ENCODE peak calls at places on chromosomes 16 and 17, in four cellular contexts. One of them, this sample, is unnamed.

GRCh38 chr16:67993207-67994036 is 5.9 kb downstream of the DPEP2 start:
- DNase-seq in activated T-cell treated with anti-CD3 and anti-CD28 coated beads, Interleukin-2, amount 50 U/mL, for 48 hours: peak
- DNase-seq in fibroblast of mammary gland: peak
- DNase-seq in activated effector memory CD4-positive, alpha-beta T cell treated with anti-CD3 and anti-CD28 coated beads, Interleukin-2, amount 50 U/mL, for 16 hours: peak
- DNase-seq in this sample: peak

GRCh38 chr16:31333686-31334649 is 21.0 kb upstream of the ITGAX start:
- DNase-seq in activated T-cell treated with anti-CD3 and anti-CD28 coated beads, Interleukin-2, amount 50 U/mL, for 48 hours: no peak
- DNase-seq in fibroblast of mammary gland: no peak
- DNase-seq in activated effector memory CD4-positive, alpha-beta T cell treated with anti-CD3 and anti-CD28 coated beads, Interleukin-2, amount 50 U/mL, for 16 hours: peak
- DNase-seq in this sample: peak

GRCh38 chr17:31754239-31754945 is 104.7 kb downstream of the COPRS start:
- DNase-seq in activated T-cell treated with anti-CD3 and anti-CD28 coated beads, Interleukin-2, amount 50 U/mL, for 48 hours: no peak
- DNase-seq in fibroblast of mammary gland: peak
- DNase-seq in activated effector memory CD4-positive, alpha-beta T cell treated with anti-CD3 and anti-CD28 coated beads, Interleukin-2, amount 50 U/mL, for 16 hours: no peak
- DNase-seq in this sample: peak

GRCh38 chr17:7852919-7853692 is 1.8 kb upstream of the TMEM88 start:
- DNase-seq in activated T-cell treated with anti-CD3 and anti-CD28 coated beads, Interleukin-2, amount 50 U/mL, for 48 hours: peak
- DNase-seq in fibroblast of mammary gland: no peak
- DNase-seq in activated effector memory CD4-positive, alpha-beta T cell treated with anti-CD3 and anti-CD28 coated beads, Interleukin-2, amount 50 U/mL, for 16 hours: peak
- DNase-seq in this sample: no peak

GRCh38 chr16:86534779-86535605 is 20.0 kb downstream of the MTHFSD start:
- DNase-seq in activated T-cell treated with anti-CD3 and anti-CD28 coated beads, Interleukin-2, amount 50 U/mL, for 48 hours: no peak
- DNase-seq in fibroblast of mammary gland: no peak
- DNase-seq in activated effector memory CD4-positive, alpha-beta T cell treated with anti-CD3 and anti-CD28 coated beads, Interleukin-2, amount 50 U/mL, for 16 hours: no peak
- DNase-seq in this sample: no peak

GRCh38 chr16:35561346-35561745 is 2101.9 kb downstream of the TP53TG3F start:
- DNase-seq in activated T-cell treated with anti-CD3 and anti-CD28 coated beads, Interleukin-2, amount 50 U/mL, for 48 hours: no peak
- DNase-seq in fibroblast of mammary gland: no peak
- DNase-seq in activated effector memory CD4-positive, alpha-beta T cell treated with anti-CD3 and anti-CD28 coated beads, Interleukin-2, amount 50 U/mL, for 16 hours: no peak
- DNase-seq in this sample: no peak

GRCh38 chr17:72614871-72615626 is 477.4 kb downstream of the SLC39A11 start:
- DNase-seq in activated T-cell treated with anti-CD3 and anti-CD28 coated beads, Interleukin-2, amount 50 U/mL, for 48 hours: no peak
- DNase-seq in fibroblast of mammary gland: peak
- DNase-seq in activated effector memory CD4-positive, alpha-beta T cell treated with anti-CD3 and anti-CD28 coated beads, Interleukin-2, amount 50 U/mL, for 16 hours: no peak
- DNase-seq in this sample: no peak

GRCh38 chr17:82600731-82601446 is 47.4 kb downstream of the WDR45B start:
- DNase-seq in activated T-cell treated with anti-CD3 and anti-CD28 coated beads, Interleukin-2, amount 50 U/mL, for 48 hours: no peak
- DNase-seq in fibroblast of mammary gland: no peak
- DNase-seq in activated effector memory CD4-positive, alpha-beta T cell treated with anti-CD3 and anti-CD28 coated beads, Interleukin-2, amount 50 U/mL, for 16 hours: no peak
- DNase-seq in this sample: no peak

GRCh38 chr17:58344047-58344790 is 7.8 kb downstream of the SUPT4H1 start:
- DNase-seq in activated T-cell treated with anti-CD3 and anti-CD28 coated beads, Interleukin-2, amount 50 U/mL, for 48 hours: peak
- DNase-seq in fibroblast of mammary gland: no peak
- DNase-seq in activated effector memory CD4-positive, alpha-beta T cell treated with anti-CD3 and anti-CD28 coated beads, Interleukin-2, amount 50 U/mL, for 16 hours: peak
- DNase-seq in this sample: no peak

GRCh38 chr17:7107012-7107754 is 7.4 kb downstream of the ASGR2 start:
- DNase-seq in activated T-cell treated with anti-CD3 and anti-CD28 coated beads, Interleukin-2, amount 50 U/mL, for 48 hours: no peak
- DNase-seq in fibroblast of mammary gland: no peak
- DNase-seq in activated effector memory CD4-positive, alpha-beta T cell treated with anti-CD3 and anti-CD28 coated beads, Interleukin-2, amount 50 U/mL, for 16 hours: no peak
- DNase-seq in this sample: no peak

GRCh38 chr17:79806863-79807720 is 10.2 kb upstream of the CBX8 start:
- DNase-seq in activated T-cell treated with anti-CD3 and anti-CD28 coated beads, Interleukin-2, amount 50 U/mL, for 48 hours: no peak
- DNase-seq in fibroblast of mammary gland: no peak
- DNase-seq in activated effector memory CD4-positive, alpha-beta T cell treated with anti-CD3 and anti-CD28 coated beads, Interleukin-2, amount 50 U/mL, for 16 hours: no peak
- DNase-seq in this sample: no peak

GRCh38 chr16:69404275-69404805 is 18.5 kb upstream of the TERF2 start:
- DNase-seq in activated T-cell treated with anti-CD3 and anti-CD28 coated beads, Interleukin-2, amount 50 U/mL, for 48 hours: no peak
- DNase-seq in fibroblast of mammary gland: no peak
- DNase-seq in activated effector memory CD4-positive, alpha-beta T cell treated with anti-CD3 and anti-CD28 coated beads, Interleukin-2, amount 50 U/mL, for 16 hours: no peak
- DNase-seq in this sample: peak

GRCh38 chr17:47696717-47697642 is 3.0 kb downstream of the TBKBP1 start:
- DNase-seq in activated T-cell treated with anti-CD3 and anti-CD28 coated beads, Interleukin-2, amount 50 U/mL, for 48 hours: no peak
- DNase-seq in fibroblast of mammary gland: no peak
- DNase-seq in activated effector memory CD4-positive, alpha-beta T cell treated with anti-CD3 and anti-CD28 coated beads, Interleukin-2, amount 50 U/mL, for 16 hours: peak
- DNase-seq in this sample: peak

GRCh38 chr16:49698416-49698815 is 157.5 kb downstream of the ZNF423 start:
- DNase-seq in activated T-cell treated with anti-CD3 and anti-CD28 coated beads, Interleukin-2, amount 50 U/mL, for 48 hours: no peak
- DNase-seq in fibroblast of mammary gland: no peak
- DNase-seq in activated effector memory CD4-positive, alpha-beta T cell treated with anti-CD3 and anti-CD28 coated beads, Interleukin-2, amount 50 U/mL, for 16 hours: no peak
- DNase-seq in this sample: no peak

GRCh38 chr16:11117576-11118211 is 138.3 kb downstream of the SOCS1 start:
- DNase-seq in activated T-cell treated with anti-CD3 and anti-CD28 coated beads, Interleukin-2, amount 50 U/mL, for 48 hours: no peak
- DNase-seq in fibroblast of mammary gland: no peak
- DNase-seq in activated effector memory CD4-positive, alpha-beta T cell treated with anti-CD3 and anti-CD28 coated beads, Interleukin-2, amount 50 U/mL, for 16 hours: no peak
- DNase-seq in this sample: no peak

GRCh38 chr17:9512323-9513168 is 63.1 kb downstream of the STX8 start:
- DNase-seq in activated T-cell treated with anti-CD3 and anti-CD28 coated beads, Interleukin-2, amount 50 U/mL, for 48 hours: no peak
- DNase-seq in fibroblast of mammary gland: peak
- DNase-seq in activated effector memory CD4-positive, alpha-beta T cell treated with anti-CD3 and anti-CD28 coated beads, Interleukin-2, amount 50 U/mL, for 16 hours: no peak
- DNase-seq in this sample: no peak

This sample was measured in mesenteric fat pad.